ENCODE peak calls at places on chromosome 14, in seven cellular contexts. F is GM12865; X is iPS DF 19.7; G is EL; N is prostate gland; C is SK-MEL-5; J is activated CD4-positive, alpha-beta T cell treated with anti-CD3 and anti-CD28 coated beads for 48 hours. V is an unnamed sample.

GRCh38 chr14:84042992-84043391 is 1487.0 kb upstream of the FLRT2 start:
- DNase-seq in F (no peak), X (no peak), G (no peak), N (no peak), C (no peak), J (no peak), V (no peak)

GRCh38 chr14:29494312-29494711 is 433.3 kb downstream of the PRKD1 start:
- DNase-seq in F (no peak), X (no peak), G (no peak), N (no peak), C (no peak), J (no peak), V (no peak)

GRCh38 chr14:54486685-54487084 is 2.1 kb downstream of the GMFB start:
- DNase-seq in F (no peak), X (no peak), G (no peak), N (no peak), C (no peak), J (no peak), V (no peak)

GRCh38 chr14:68548194-68549056 is 244.4 kb downstream of the ZFP36L1 start:
- DNase-seq in F (no peak), X (no peak), G (peak), N (peak), C (peak), J (no peak), V (peak)

GRCh38 chr14:73752297-73752992 is 38.3 kb upstream of the PNMA1 start:
- DNase-seq in F (peak), X (no peak), G (peak), N (peak), C (peak), J (peak), V (peak)

GRCh38 chr14:91405724-91406435 is 11.7 kb downstream of the CCDC88C start:
- DNase-seq in F (no peak), X (no peak), G (no peak), N (peak), C (no peak), J (no peak), V (no peak)

GRCh38 chr14:101476931-101477553 is 84.3 kb upstream of the DIO3 start:
- DNase-seq in F (no peak), X (peak), G (no peak), N (no peak), C (peak), J (no peak), V (no peak)

GRCh38 chr14:41891624-41892023 is 284.9 kb downstream of the LRFN5 start:
- DNase-seq in F (no peak), X (no peak), G (no peak), N (no peak), C (no peak), J (no peak), V (no peak)

GRCh38 chr14:104388011-104388521 is 191.5 kb upstream of the C14orf180 start:
- DNase-seq in F (no peak), X (no peak), G (no peak), N (no peak), C (no peak), J (no peak), V (no peak)

GRCh38 chr14:92646952-92647461 is 101.4 kb downstream of the LGMN start:
- DNase-seq in F (no peak), X (no peak), G (peak), N (peak), C (no peak), J (no peak), V (peak)

GRCh38 chr14:74531467-74531866 is 37.9 kb downstream of the ISCA2 start:
- DNase-seq in F (peak), X (peak), G (peak), N (no peak), C (peak), J (no peak), V (peak)

GRCh38 chr14:52553671-52554575 is 1.3 kb downstream of the GPR137C start:
- DNase-seq in F (peak), X (no peak), G (peak), N (peak), C (peak), J (peak), V (peak)

GRCh38 chr14:83172363-83172762 is 1638.7 kb upstream of the SEL1L start:
- DNase-seq in F (no peak), X (no peak), G (peak), N (no peak), C (no peak), J (no peak), V (peak)

GRCh38 chr14:77139022-77139421 is 2.6 kb downstream of the ZDHHC22 start:
- DNase-seq in F (no peak), X (no peak), G (no peak), N (no peak), C (no peak), J (no peak), V (no peak)

GRCh38 chr14:58098507-58098906 is 53.5 kb downstream of the ARMH4 start:
- DNase-seq in F (no peak), X (no peak), G (no peak), N (no peak), C (no peak), J (no peak), V (no peak)

GRCh38 chr14:65478017-65478416 is 65.5 kb downstream of the FUT8 start:
- DNase-seq in F (no peak), X (no peak), G (no peak), N (no peak), C (no peak), J (no peak), V (no peak)

GRCh38 chr14:85523624-85524023 is 6.3 kb upstream of the FLRT2 start:
- DNase-seq in F (no peak), X (no peak), G (no peak), N (no peak), C (peak), J (no peak), V (no peak)

GRCh38 chr14:24556756-24557155 is 19.3 kb downstream of the CTSG start:
- DNase-seq in F (no peak), X (no peak), G (peak), N (no peak), C (no peak), J (no peak), V (no peak)

GRCh38 chr14:69316449-69317391 is 56.8 kb downstream of the GALNT16 start:
- DNase-seq in F (no peak), X (no peak), G (peak), N (no peak), C (no peak), J (no peak), V (peak)

GRCh38 chr14:88199882-88200281 is 123.2 kb downstream of the KCNK10 start:
- DNase-seq in F (no peak), X (no peak), G (no peak), N (no peak), C (no peak), J (no peak), V (no peak)

GRCh38 chr14:54398028-54398368 is 1.2 kb downstream of the CDKN3 start:
- DNase-seq in F (peak), X (no peak), G (no peak), N (no peak), C (no peak), J (no peak), V (no peak)

GRCh38 chr14:100146548-100147091 is 12.8 kb downstream of the DEGS2 start:
- DNase-seq in F (no peak), X (no peak), G (no peak), N (no peak), C (no peak), J (peak), V (no peak)

GRCh38 chr14:89303452-89304435 is 113.3 kb downstream of the FOXN3 start:
- DNase-seq in F (peak), X (no peak), G (peak), N (peak), C (peak), J (no peak), V (peak)

V was measured in foreskin fibroblast.